ENCODE peak calls at places on chromosomes 7 and 10, in ten cellular contexts. C, U, V, N, S, K, A, Z, W and H are unnamed samples.

GRCh38 chr7:47945261-47946015 is 2.8 kb downstream of the PKD1L1 start:
- DNase-seq in V (peak; percentile 71), A (peak; percentile 87), N (peak; percentile 80), K (peak; percentile 80), U (peak; percentile 64), W (peak; percentile 87), Z (peak; percentile 62), C (peak; percentile 83), S (peak; percentile 92), H (no peak)

GRCh38 chr7:147432068-147432467 is 1158.5 kb upstream of the C7orf33 start:
- DNase-seq in N (no peak), Z (no peak), U (no peak), W (no peak), S (peak; percentile 20), K (no peak), A (no peak), V (no peak), C (no peak), H (no peak)

GRCh38 chr10:58740620-58741369 is 228.1 kb downstream of the BICC1 start:
- DNase-seq in S (no peak), A (no peak), W (no peak), C (no peak), Z (no peak), V (no peak), U (no peak), K (no peak), N (no peak), H (no peak)

GRCh38 chr10:71613303-71613777 is 106.2 kb downstream of the C10orf105 start:
- DNase-seq in U (peak; percentile 78), S (no peak), V (peak; percentile 57), K (no peak), A (peak; percentile 38), N (no peak), W (no peak), Z (no peak), C (no peak), H (no peak)

GRCh38 chr7:29177963-29178612 is 16.5 kb upstream of the CHN2 start:
- DNase-seq in V (peak; percentile 64), N (peak; percentile 61), U (no peak), C (peak; percentile 90), Z (no peak), K (peak; percentile 76), S (peak; percentile 60), W (no peak), A (peak; percentile 31), H (no peak)

GRCh38 chr10:115050375-115050960 is 42.7 kb upstream of the ATRNL1 start:
- DNase-seq in N (no peak), U (no peak), W (no peak), V (no peak), A (no peak), S (no peak), Z (no peak), K (no peak), C (no peak), H (no peak)

GRCh38 chr7:6106140-6106904 is 75.1 kb downstream of the ANKRD61 start:
- DNase-seq in S (peak; percentile 54), N (no peak), Z (no peak), A (no peak), W (peak; percentile 31), C (peak; percentile 58), V (no peak), K (peak; percentile 56), U (peak; percentile 55), H (no peak)

GRCh38 chr7:29886827-29887226 is 80.5 kb downstream of the WIPF3 start:
- DNase-seq in C (no peak), V (no peak), N (no peak), Z (no peak), U (no peak), A (no peak), W (no peak), K (no peak), S (no peak), H (no peak)

GRCh38 chr7:15433154-15433553 is 128.7 kb downstream of the AGMO start:
- DNase-seq in V (no peak), S (no peak), U (no peak), W (no peak), K (no peak), Z (no peak), C (no peak), A (no peak), N (no peak), H (no peak)

GRCh38 chr7:89813096-89813495 is 341.2 kb upstream of the STEAP1 start:
- DNase-seq in A (no peak), C (no peak), W (no peak), S (no peak), U (no peak), K (no peak), V (no peak), N (no peak), Z (no peak), H (no peak)

GRCh38 chr10:120979435-120980315 is 128.5 kb downstream of the WDR11 start:
- DNase-seq in U (no peak), N (peak; percentile 66), V (no peak), C (peak; percentile 11), S (peak; percentile 58), A (peak; percentile 78), Z (peak; percentile 44), K (no peak), W (peak; percentile 57), H (peak; percentile 88)

GRCh38 chr7:71409550-71410157 is 277.7 kb downstream of the GALNT17 start:
- DNase-seq in A (no peak), N (no peak), V (no peak), S (no peak), C (no peak), U (no peak), Z (no peak), K (no peak), W (no peak), H (no peak)

GRCh38 chr7:71402684-71403083 is 270.7 kb downstream of the GALNT17 start:
- DNase-seq in Z (no peak), V (no peak), S (no peak), W (no peak), U (no peak), A (no peak), C (no peak), K (no peak), N (no peak), H (no peak)

GRCh38 chr7:71408276-71408675 is 276.3 kb downstream of the GALNT17 start:
- DNase-seq in A (no peak), K (no peak), W (no peak), C (no peak), V (peak; percentile 90), S (no peak), Z (no peak), N (no peak), U (no peak), H (no peak)

DNA sequence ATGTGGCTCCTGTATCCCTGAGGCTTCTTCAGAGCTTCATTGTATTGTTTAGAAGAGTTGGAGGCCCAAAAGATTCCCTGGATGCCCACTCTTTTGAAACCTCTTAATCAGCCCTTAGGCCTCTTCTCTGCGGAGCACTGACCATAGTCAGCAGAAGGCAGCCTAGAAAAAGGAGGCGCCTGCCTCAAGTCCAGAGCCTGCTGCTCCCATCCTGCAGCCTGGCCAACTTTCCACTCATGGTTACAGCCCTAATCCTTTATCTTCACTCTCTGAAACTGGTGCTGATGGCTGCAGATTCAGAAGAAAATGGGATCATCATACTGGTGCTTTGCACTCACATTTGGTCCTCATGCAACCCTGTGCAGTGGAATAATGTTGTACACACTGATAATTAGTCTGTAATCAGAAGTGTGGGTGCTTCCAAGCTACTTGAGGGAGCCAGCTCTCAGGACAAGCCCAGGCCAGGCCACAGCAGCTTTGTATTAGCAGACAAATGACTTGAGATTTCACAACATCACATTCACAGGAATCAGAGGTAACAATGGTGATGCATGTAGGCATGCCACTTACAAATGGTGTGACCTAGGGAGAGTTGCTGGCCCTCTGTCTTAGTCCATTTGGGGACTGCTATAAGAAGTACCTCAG is 272.9 kb downstream of the GALNT17 start:
- DNase-seq in W (no peak), A (no peak), Z (no peak), N (no peak), K (no peak), S (no peak), C (no peak), V (no peak), U (no peak), H (no peak)
- TF ChIP-seq POLR2A in W (no peak), A (no peak), Z (no peak), N (no peak), K (no peak), S (no peak), C (no peak), V (no peak), U (no peak), H (no peak)

DNA sequence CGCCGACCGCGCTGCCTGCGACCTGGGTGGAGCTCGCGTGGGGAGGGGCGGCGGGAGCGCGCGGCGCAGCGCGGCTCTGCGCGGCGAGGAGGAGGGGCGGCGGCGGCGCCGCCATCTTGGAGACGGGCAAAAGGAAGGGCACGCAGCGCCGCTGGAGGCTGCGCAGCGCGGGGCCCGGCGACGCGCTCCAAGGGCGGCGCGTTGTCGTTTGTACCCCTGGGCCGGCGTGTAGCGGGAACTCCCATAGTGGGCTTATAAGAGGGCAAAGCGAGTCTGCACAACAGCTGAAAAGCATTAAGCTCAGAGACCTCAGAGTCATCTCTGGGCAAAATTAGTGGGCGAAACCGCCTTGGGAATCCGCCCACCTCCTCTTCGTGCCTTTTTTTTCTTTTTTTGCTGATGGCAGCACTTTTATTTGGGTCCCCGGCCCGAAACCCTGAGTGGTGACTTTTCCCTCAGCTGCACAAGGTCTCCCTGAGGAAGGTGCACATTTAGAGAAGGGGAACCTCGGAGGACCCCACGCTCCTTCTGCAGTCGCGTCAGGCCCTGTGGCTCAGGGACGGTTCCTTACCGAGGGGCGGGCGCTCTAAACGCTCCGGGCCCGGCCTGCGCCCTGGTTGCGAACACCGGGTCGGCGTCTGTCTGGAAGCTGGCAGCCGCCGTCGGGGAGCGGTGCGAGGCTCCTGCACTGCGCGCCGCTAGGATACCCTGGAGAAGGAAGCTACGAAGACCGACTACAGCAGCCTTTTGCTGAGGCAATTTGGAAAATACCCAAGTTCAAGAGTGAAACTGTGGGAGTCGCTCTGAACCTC is 423 bp upstream of the MCMBP start:
- DNase-seq in Z (peak; percentile 49), A (peak; percentile 89), K (peak; percentile 92), S (peak; percentile 89), N (peak; percentile 80), W (peak; percentile 92), V (peak; percentile 92), C (peak; percentile 92), U (peak; percentile 80), H (peak; percentile 99)
- TF ChIP-seq POLR2A in Z (peak; percentile 69), A (no peak), K (peak; percentile 36), S (no peak), N (peak; percentile 48), W (no peak), V (no peak), C (peak; percentile 79), U (peak; percentile 59), H (no peak)

DNA sequence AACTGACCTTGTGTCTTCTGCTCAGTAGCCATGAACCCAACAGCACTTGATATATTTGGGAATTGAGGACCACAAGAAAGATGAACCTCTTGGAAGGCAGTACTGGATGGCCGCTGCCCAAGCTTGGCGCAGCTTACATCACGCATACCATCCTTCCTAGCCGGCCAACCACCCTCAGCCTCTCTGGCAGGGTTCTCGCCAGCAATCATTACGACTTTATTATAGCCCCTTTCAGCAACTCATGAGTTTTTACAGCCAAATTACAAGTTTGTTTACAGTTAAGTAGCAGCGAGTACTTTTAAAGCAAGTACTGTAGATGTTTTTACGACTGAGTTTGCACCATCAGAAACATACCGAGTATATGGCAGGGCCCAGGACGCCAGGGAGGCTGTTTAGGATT is 769.1 kb downstream of the SUGCT start:
- DNase-seq in N (peak; percentile 47), A (no peak), U (no peak), C (no peak), Z (no peak), V (no peak), K (peak; percentile 91), W (no peak), S (no peak), H (no peak)
- TF ChIP-seq POLR2A in N (no peak), A (no peak), U (no peak), C (no peak), Z (no peak), V (no peak), K (no peak), W (no peak), S (no peak), H (no peak)

GRCh38 chr10:100535715-100536353 is at the start of gene HIF1AN:
- DNase-seq in V (peak; percentile 92), K (peak; percentile 95), S (peak; percentile 96), C (peak; percentile 93), Z (peak; percentile 98), A (peak; percentile 88), N (peak; percentile 93), W (peak; percentile 89), U (peak; percentile 79), H (peak; percentile 96)
- TF ChIP-seq POLR2A in V (no peak), K (peak; percentile 75), S (no peak), C (peak; percentile 88), Z (peak; percentile 87), A (no peak), N (peak; percentile 73), W (peak; percentile 80), U (peak; percentile 84), H (peak; percentile 54)